ENCODE peak calls at places on chromosomes 11 and 22, in four cellular contexts. J, G, C and A are unnamed samples.

GRCh38 chr11:99198215-99198614 is 177.5 kb downstream of the CNTN5 start:
- DNase-seq in J (no peak), G (no peak), C (no peak), A (no peak)

GRCh38 chr11:117039270-117039669 is 59.0 kb downstream of the SIK3 start:
- DNase-seq in G (no peak), C (no peak), J (no peak), A (no peak)

GRCh38 chr11:27012254-27012921 is 18.5 kb downstream of the FIBIN start:
- DNase-seq in J (no peak), C (peak), G (peak), A (no peak)

GRCh38 chr11:34890812-34891211 is 25.4 kb downstream of the APIP start:
- DNase-seq in C (no peak), J (no peak), G (peak), A (no peak)

GRCh38 chr11:11620966-11621880 is 582 bp downstream of the GALNT18 start:
- DNase-seq in J (peak), C (peak), G (peak), A (no peak)

GRCh38 chr11:15562230-15562629 is 447.5 kb downstream of the INSC start:
- DNase-seq in G (no peak), J (no peak), C (no peak), A (no peak)

GRCh38 chr11:2742201-2742600 is 42.4 kb upstream of the KCNQ1OT1 start:
- DNase-seq in C (no peak), J (no peak), G (no peak), A (no peak)

GRCh38 chr11:128953151-128953550 is 10.5 kb upstream of the TP53AIP1 start:
- DNase-seq in C (no peak), G (no peak), J (no peak), A (no peak)

GRCh38 chr11:123590296-123590912 is 64.0 kb downstream of the SCN3B start:
- DNase-seq in C (peak), J (peak), G (peak), A (no peak)

GRCh38 chr11:117610901-117611300 is 186.1 kb downstream of the DSCAML1 start:
- DNase-seq in C (no peak), G (no peak), J (no peak), A (no peak)

GRCh38 chr11:34242037-34242625 is 115.7 kb downstream of the ABTB2 start:
- DNase-seq in G (peak), C (peak), J (peak), A (no peak)

GRCh38 chr22:28906312-28906711 is 22.9 kb downstream of the ZNRF3 start:
- DNase-seq in C (no peak), G (no peak), J (no peak), A (no peak)

GRCh38 chr11:71298761-71299181 is 46.4 kb upstream of the SHANK2 start:
- DNase-seq in G (no peak), J (no peak), C (no peak), A (no peak)

GRCh38 chr11:75346912-75347647 is 4.4 kb downstream of the ARRB1 start:
- DNase-seq in J (peak), C (no peak), G (peak), A (no peak)

GRCh38 chr11:2795491-2795991 is 90.0 kb downstream of the CDKN1C start:
- DNase-seq in G (no peak), J (peak), C (peak), A (no peak)

GRCh38 chr11:79097279-79097875 is 343.5 kb downstream of the TENM4 start:
- DNase-seq in J (no peak), C (peak), G (no peak), A (no peak)

GRCh38 chr11:113555071-113555739 is 80.0 kb upstream of the DRD2 start:
- DNase-seq in J (no peak), C (no peak), G (no peak), A (no peak)

GRCh38 chr11:9664276-9665171 is 647 bp downstream of the SWAP70 start:
- DNase-seq in G (peak), J (peak), C (peak), A (no peak)

GRCh38 chr22:25111579-25112517 is 87.8 kb upstream of the CRYBB3 start:
- DNase-seq in J (peak), C (peak), G (no peak), A (no peak)

GRCh38 chr11:87463486-87464102 is 425.9 kb downstream of the TMEM135 start:
- DNase-seq in C (no peak), G (peak), J (no peak), A (no peak)

GRCh38 chr11:75490221-75491181 is 35.2 kb downstream of the GDPD5 start:
- DNase-seq in C (no peak), G (peak), J (no peak), A (no peak)

GRCh38 chr22:48262596-48263430 is 1500.4 kb downstream of the TBC1D22A start:
- DNase-seq in J (no peak), G (no peak), C (no peak), A (no peak)

GRCh38 chr11:68843703-68844312 is 2.1 kb upstream of the CPT1A start:
- DNase-seq in G (no peak), C (peak), J (peak), A (no peak)

GRCh38 chr11:13970986-13971385 is 8.5 kb downstream of the SPON1 start:
- DNase-seq in C (no peak), G (no peak), J (peak), A (no peak)

GRCh38 chr11:2205214-2205770 is 33.7 kb upstream of the TH start:
- DNase-seq in J (no peak), G (no peak), C (no peak), A (no peak)

GRCh38 chr11:103016031-103016430 is 60.5 kb upstream of the MMP13 start:
- DNase-seq in G (no peak), C (no peak), J (no peak), A (no peak)

GRCh38 chr11:17979770-17980371 is 33.0 kb downstream of the SERGEF start:
- DNase-seq in G (peak), J (peak), C (peak), A (no peak)

GRCh38 chr22:42383851-42384417 is 48.3 kb downstream of the NFAM1 start:
- DNase-seq in C (no peak), G (no peak), J (no peak), A (no peak)

GRCh38 chr11:64110465-64111375 is 55.2 kb downstream of the MACROD1 start:
- DNase-seq in J (no peak), C (no peak), G (no peak), A (no peak)

GRCh38 chr22:22893077-22893805 is 5.6 kb downstream of the IGLL5 start:
- DNase-seq in G (no peak), J (no peak), C (no peak), A (no peak)

GRCh38 chr11:36035999-36036398 is 92.1 kb downstream of the LDLRAD3 start:
- DNase-seq in J (no peak), G (no peak), C (no peak), A (no peak)

GRCh38 chr22:28989035-28989464 is 72.6 kb downstream of the C22orf31 start:
- DNase-seq in G (no peak), J (no peak), C (no peak), A (no peak)

GRCh38 chr22:27919943-27920755 is 1.1 kb upstream of the PITPNB start:
- DNase-seq in C (peak), G (peak), J (peak), A (no peak)

GRCh38 chr11:56783448-56784041 is 35.0 kb upstream of the OR9G4 start:
- DNase-seq in J (no peak), G (peak), C (no peak), A (no peak)

GRCh38 chr11:116650052-116650451 is 122.7 kb downstream of the BUD13 start:
- DNase-seq in C (no peak), G (no peak), J (no peak), A (no peak)

GRCh38 chr22:19361501-19362103 is 69.9 kb downstream of the HIRA start:
- DNase-seq in J (peak), C (no peak), G (no peak), A (no peak)

GRCh38 chr11:134292661-134293060 is 16.5 kb downstream of the GLB1L3 start:
- DNase-seq in C (no peak), J (no peak), G (no peak), A (no peak)

GRCh38 chr11:128323381-128323780 is 264.0 kb downstream of the ETS1 start:
- DNase-seq in G (peak), C (peak), J (peak), A (no peak)

GRCh38 chr11:82978422-82979099 is 77.0 kb downstream of the DDIAS start:
- DNase-seq in C (no peak), G (peak), J (no peak), A (no peak)

GRCh38 chr11:27700351-27701261 is at the start of gene BDNF:
- DNase-seq in J (peak), G (peak), C (peak), A (no peak)

GRCh38 chr11:94568717-94569116 is 1.5 kb downstream of the PIWIL4 start:
- DNase-seq in G (no peak), C (no peak), J (no peak), A (no peak)

GRCh38 chr11:94567181-94567670 is at the start of gene PIWIL4:
- DNase-seq in C (peak), G (no peak), J (no peak), A (no peak)

GRCh38 chr11:94563176-94563847 is 3.9 kb upstream of the PIWIL4 start:
- DNase-seq in J (no peak), G (peak), C (no peak), A (no peak)

GRCh38 chr11:94563848-94564442 is 3.2 kb upstream of the PIWIL4 start:
- DNase-seq in C (no peak), G (no peak), J (no peak), A (no peak)

DNA sequence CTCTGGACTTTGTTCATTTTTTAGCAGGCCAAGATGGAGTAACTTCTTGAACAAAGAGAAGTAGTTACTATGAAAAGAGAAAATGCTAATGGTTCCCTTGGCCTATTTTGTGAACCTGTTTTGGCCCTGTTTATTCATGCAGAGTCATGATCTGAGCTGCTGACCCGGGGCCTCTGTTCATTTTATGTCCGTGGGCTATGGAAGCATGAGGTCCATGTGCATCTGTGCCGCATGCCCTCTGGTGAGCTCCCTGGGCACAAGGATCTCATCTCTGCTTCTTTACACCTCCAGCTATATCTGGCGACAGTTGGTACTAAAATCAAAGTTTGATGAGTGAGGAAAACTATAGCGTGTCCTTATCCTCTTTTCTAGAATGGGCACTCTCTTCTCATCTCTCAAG is 1.0 kb downstream of the PIWIL4 start:
- DNase-seq in J (no peak), C (no peak), G (no peak), A (no peak)
- H3K27ac ChIP-seq in J (no peak), C (no peak), G (no peak), A (no peak)

DNA sequence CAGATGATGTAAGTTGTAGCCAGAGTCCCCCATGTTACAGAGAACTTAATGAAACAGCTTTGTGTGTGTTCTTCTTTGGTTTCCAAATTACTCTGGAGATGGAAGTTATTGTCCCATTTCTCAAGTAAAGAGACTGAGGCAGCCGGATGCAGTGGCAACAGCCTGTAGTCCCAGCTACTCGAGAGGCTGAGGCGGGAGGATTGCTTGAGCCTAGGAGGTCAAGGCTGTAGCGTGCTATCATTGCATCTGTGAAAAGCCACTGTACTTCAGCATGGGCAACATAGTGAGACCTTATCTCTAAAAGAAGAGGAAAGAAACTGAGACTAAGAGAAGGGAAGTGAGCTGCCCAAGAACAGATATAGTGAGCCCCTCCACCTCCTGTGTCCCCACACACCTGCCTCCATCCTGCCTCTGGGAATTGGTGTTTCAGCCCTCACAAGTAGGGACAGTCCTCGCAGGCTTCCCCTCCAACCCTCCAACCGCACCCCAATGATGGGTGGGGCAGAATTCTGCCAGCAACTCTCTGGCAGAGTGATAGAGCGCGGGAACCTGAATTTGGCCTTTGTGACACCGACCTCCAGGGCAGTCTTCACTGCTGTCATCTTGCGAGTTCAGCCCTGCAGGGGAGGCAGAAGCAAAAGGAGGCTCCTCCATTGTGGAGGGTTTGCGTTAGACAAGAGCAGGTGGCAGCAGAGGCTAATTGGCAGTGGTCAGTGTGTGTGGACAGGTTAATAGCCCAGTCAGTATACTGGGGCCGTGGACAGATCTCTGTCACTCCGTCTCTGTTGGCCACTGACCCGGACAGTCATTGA is 1.6 kb downstream of the PDXP start:
- DNase-seq in J (no peak), C (no peak), G (no peak), A (no peak)
- TF ChIP-seq POLR2A in J (no peak), C (no peak), G (no peak), A (no peak)

DNA sequence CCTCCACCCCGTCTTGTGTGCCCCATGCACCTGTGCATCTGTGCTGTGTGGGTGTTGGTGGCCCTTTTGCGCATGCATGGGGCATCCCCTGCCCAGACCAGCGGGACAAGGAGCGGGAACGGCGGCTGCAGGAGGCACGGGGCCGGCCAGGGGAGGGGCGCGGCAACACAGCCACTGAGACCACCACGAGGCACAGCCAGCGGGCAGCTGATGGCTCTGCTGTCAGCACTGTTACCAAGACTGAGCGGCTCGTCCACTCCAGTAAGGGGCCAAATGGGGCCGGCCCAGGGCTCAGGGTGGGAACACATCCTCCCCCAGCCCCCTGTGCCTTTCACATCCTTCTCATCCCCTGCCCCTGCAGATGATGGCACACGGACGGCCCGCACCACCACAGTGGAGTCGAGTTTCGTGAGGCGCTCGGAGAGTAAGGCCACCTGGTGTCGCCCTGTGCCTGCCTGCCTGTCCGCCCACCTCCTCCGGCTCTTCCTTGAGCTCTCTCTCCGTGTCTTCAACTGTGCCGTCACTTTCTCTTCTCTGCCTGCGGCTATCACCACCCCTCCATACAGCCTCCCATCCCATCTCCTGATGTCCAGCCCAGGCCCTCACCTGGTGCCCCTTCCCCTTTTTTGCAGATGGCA is 10.6 kb downstream of the SELENOM start:
- DNase-seq in G (no peak), J (no peak), C (no peak), A (no peak)
- TF ChIP-seq CTCF in G (no peak), J (no peak), C (no peak), A (no peak)

GRCh38 chr11:111378773-111379499 is at the start of gene POU2AF1:
- DNase-seq in C (no peak), J (peak), G (peak), A (peak)
- H3K27ac ChIP-seq in C (no peak), J (peak), G (no peak), A (peak)

DNA sequence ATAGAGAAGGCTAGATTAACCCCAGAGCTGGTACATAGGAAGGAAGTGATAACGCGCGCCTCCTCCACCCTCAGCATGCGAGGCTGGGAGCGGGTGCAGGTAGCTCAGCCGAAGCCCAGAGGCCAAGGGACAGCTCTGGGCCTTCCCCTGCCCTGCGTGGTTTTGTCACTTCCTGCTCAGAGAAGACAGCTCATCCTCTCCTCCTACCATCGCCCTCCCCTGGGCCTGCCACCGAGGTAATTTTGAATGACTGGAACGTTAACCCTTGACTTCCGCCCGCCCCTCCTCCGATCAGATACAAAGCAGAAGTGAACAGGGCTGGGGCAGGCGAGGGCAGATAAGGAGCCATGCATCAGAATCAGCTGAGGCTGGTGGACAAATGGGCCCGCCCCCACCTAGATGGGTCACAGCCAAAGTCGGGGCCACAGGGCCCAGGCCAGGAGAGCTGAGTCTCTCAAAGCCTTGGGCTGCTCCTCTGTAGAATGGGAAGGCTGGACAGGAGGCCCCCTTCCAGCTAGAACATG is 1.6 kb downstream of the RAC2 start:
- DNase-seq in G (peak), C (peak), J (peak), A (peak)
- TF ChIP-seq POLR2A in G (no peak), C (no peak), J (no peak), A (peak)

GRCh38 chr22:49948958-49949913 is 11.3 kb upstream of the PIM3 start:
- DNase-seq in C (no peak), J (peak), G (no peak), A (no peak)
- TF ChIP-seq CTCF in C (no peak), J (no peak), G (no peak), A (no peak)

DNA sequence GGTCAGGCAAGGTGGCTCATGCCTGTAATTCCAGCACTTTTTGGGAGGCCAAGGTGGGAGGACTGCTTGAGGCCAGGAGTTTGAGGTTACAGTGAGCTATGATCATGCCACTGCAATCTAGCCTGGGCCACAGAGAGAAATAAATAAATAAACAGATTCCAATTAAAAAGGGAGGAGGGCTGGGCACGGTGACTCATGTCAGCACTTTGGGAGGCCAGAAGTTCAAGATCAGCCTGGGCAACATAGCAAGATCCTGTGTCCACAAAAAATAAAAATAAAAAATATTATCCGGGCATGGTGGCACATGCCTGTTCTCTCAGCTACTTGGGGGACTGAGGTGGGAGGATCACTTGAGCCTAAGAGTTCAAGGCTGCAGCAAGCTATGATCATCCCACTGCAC is 7.5 kb downstream of the CYB561A3 start:
- DNase-seq in G (no peak), C (no peak), J (no peak), A (no peak)
- H3K27ac ChIP-seq in G (no peak), C (no peak), J (no peak), A (no peak)

GRCh38 chr11:12680246-12680939 is 6.2 kb downstream of the TEAD1 start:
- DNase-seq in G (peak), J (peak), C (peak), A (peak)
- TF ChIP-seq POLR2A in G (peak), J (peak), C (no peak), A (no peak)

GRCh38 chr22:39655736-39656285 is 85.3 kb downstream of the CACNA1I start:
- DNase-seq in J (no peak), G (no peak), C (no peak), A (no peak)

GRCh38 chr22:39654527-39654926 is 84.0 kb downstream of the CACNA1I start:
- DNase-seq in C (no peak), G (no peak), J (no peak), A (no peak)

GRCh38 chr22:39653787-39654077 is 83.2 kb downstream of the CACNA1I start:
- DNase-seq in J (no peak), G (no peak), C (no peak), A (no peak)

GRCh38 chr22:39656495-39657490 is 86.2 kb downstream of the CACNA1I start:
- DNase-seq in G (no peak), J (no peak), C (no peak), A (no peak)

DNA sequence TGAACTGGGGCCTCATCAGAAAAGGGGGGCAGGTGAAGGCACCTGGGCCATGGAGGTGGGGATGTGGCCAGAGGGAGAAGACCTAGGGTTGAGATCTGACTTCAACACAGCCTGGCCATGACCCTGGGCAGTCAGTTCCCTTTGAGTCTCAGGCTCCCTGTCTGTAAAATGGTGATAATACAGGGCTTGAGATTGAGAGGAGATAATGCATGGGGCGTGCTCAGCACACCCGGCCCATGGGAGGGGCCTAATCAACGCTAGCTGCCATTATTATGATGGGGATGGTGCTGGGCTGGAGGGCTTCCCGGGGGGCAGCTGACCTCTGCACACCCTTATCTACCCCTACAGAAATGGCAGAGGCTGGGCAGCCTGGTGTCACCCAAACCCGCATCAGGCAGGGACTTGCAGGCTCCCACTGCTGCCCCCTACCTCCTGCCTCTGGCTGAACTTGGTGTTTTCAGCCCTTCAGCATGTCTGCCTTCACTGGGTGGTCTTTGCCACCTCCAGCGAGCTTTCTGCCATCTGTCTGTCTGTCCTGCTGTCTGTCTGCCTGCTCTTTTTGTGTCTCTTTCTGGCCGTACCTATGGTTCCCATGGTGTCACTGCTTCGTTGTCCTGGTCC is 84.5 kb downstream of the CACNA1I start:
- DNase-seq in G (no peak), C (no peak), J (no peak), A (no peak)
- TF ChIP-seq CTCF in G (no peak), C (no peak), J (no peak), A (no peak)

GRCh38 chr11:115330693-115331482 is 173.3 kb downstream of the CADM1 start:
- DNase-seq in G (no peak), J (peak), C (no peak), A (no peak)
- H3K27ac ChIP-seq in G (no peak), J (no peak), C (no peak), A (no peak)